ENCODE peak calls at places on chromosomes 6 and 20, in eight cellular contexts. One of them, this sample, is unnamed. For H3K4me1, the result is how much of the 10 kb centered on the place peaks cover.

GRCh38 chr6:168576388-168576787 is 135.4 kb downstream of the SMOC2 start:
- DNase-seq in left ventricle myocardium inferior: no peak
- DNase-seq in Peyer's patch: no peak
- DNase-seq in neural progenitor cell: no peak
- DNase-seq in pancreas: no peak
- DNase-seq in psoas muscle: no peak
- DNase-seq in body of pancreas: no peak
- DNase-seq in HepG2: no peak
- DNase-seq in this sample: no peak

GRCh38 chr20:47150403-47151152 is 205.9 kb downstream of the ZMYND8 start:
- DNase-seq in body of pancreas: peak
- DNase-seq in psoas muscle: peak
- DNase-seq in pancreas: no peak
- DNase-seq in neural progenitor cell: peak
- DNase-seq in Peyer's patch: peak
- DNase-seq in HepG2: peak
- DNase-seq in left ventricle myocardium inferior: peak
- DNase-seq in this sample: no peak

GRCh38 chr20:55961351-55962320 is 43.7 kb downstream of the CBLN4 start:
- DNase-seq in psoas muscle: no peak
- DNase-seq in left ventricle myocardium inferior: no peak
- DNase-seq in HepG2: no peak
- DNase-seq in pancreas: no peak
- DNase-seq in neural progenitor cell: no peak
- DNase-seq in Peyer's patch: no peak
- DNase-seq in body of pancreas: no peak
- DNase-seq in this sample: no peak

GRCh38 chr6:145844933-145845531 is 30.4 kb upstream of the FBXO30 start:
- DNase-seq in body of pancreas: no peak
- DNase-seq in HepG2: no peak
- DNase-seq in left ventricle myocardium inferior: no peak
- DNase-seq in pancreas: no peak
- DNase-seq in neural progenitor cell: no peak
- DNase-seq in psoas muscle: no peak
- DNase-seq in Peyer's patch: no peak
- DNase-seq in this sample: no peak

GRCh38 chr6:79810153-79810806 is 137.1 kb downstream of the ELOVL4 start:
- DNase-seq in left ventricle myocardium inferior: no peak
- DNase-seq in body of pancreas: no peak
- DNase-seq in Peyer's patch: no peak
- DNase-seq in neural progenitor cell: peak
- DNase-seq in pancreas: no peak
- DNase-seq in psoas muscle: no peak
- DNase-seq in HepG2: no peak
- DNase-seq in this sample: no peak

GRCh38 chr6:54519161-54519560 is 210.9 kb downstream of the TINAG start:
- DNase-seq in pancreas: no peak
- DNase-seq in body of pancreas: no peak
- DNase-seq in neural progenitor cell: no peak
- DNase-seq in HepG2: no peak
- DNase-seq in psoas muscle: no peak
- DNase-seq in Peyer's patch: no peak
- DNase-seq in left ventricle myocardium inferior: no peak
- DNase-seq in this sample: no peak

GRCh38 chr20:47701612-47702011 is 83.7 kb downstream of the SULF2 start:
- DNase-seq in HepG2: no peak
- DNase-seq in pancreas: no peak
- DNase-seq in psoas muscle: no peak
- DNase-seq in Peyer's patch: no peak
- DNase-seq in left ventricle myocardium inferior: no peak
- DNase-seq in body of pancreas: no peak
- DNase-seq in neural progenitor cell: no peak
- DNase-seq in this sample: no peak

GRCh38 chr6:56766806-56767178 is 124.1 kb upstream of the DST start:
- DNase-seq in Peyer's patch: no peak
- DNase-seq in pancreas: no peak
- DNase-seq in left ventricle myocardium inferior: no peak
- DNase-seq in neural progenitor cell: no peak
- DNase-seq in body of pancreas: no peak
- DNase-seq in psoas muscle: no peak
- DNase-seq in HepG2: no peak
- DNase-seq in this sample: no peak

GRCh38 chr6:159655409-159655988 is 37.5 kb downstream of the SOD2 start:
- DNase-seq in psoas muscle: no peak
- DNase-seq in body of pancreas: no peak
- DNase-seq in pancreas: no peak
- DNase-seq in Peyer's patch: no peak
- DNase-seq in left ventricle myocardium inferior: no peak
- DNase-seq in neural progenitor cell: peak
- DNase-seq in HepG2: no peak
- DNase-seq in this sample: no peak

GRCh38 chr6:29989211-29989610 is 46.9 kb downstream of the HLA-A start:
- DNase-seq in neural progenitor cell: no peak
- DNase-seq in Peyer's patch: no peak
- DNase-seq in HepG2: no peak
- DNase-seq in left ventricle myocardium inferior: no peak
- DNase-seq in body of pancreas: no peak
- DNase-seq in psoas muscle: no peak
- DNase-seq in pancreas: no peak
- DNase-seq in this sample: no peak

GRCh38 chr6:98547634-98548033 is 286.7 kb upstream of the POU3F2 start:
- DNase-seq in body of pancreas: no peak
- DNase-seq in pancreas: no peak
- DNase-seq in neural progenitor cell: no peak
- DNase-seq in psoas muscle: no peak
- DNase-seq in left ventricle myocardium inferior: no peak
- DNase-seq in HepG2: no peak
- DNase-seq in Peyer's patch: no peak
- DNase-seq in this sample: no peak

GRCh38 chr20:63552481-63553249 is 1.3 kb upstream of the FNDC11 start:
- DNase-seq in pancreas: no peak
- DNase-seq in neural progenitor cell: no peak
- DNase-seq in psoas muscle: no peak
- DNase-seq in body of pancreas: no peak
- DNase-seq in Peyer's patch: peak
- DNase-seq in left ventricle myocardium inferior: no peak
- DNase-seq in HepG2: no peak
- DNase-seq in this sample: peak

GRCh38 chr6:41053056-41053455 is at the start of gene APOBEC2:
- DNase-seq in Peyer's patch: no peak
- DNase-seq in HepG2: no peak
- DNase-seq in pancreas: peak
- DNase-seq in body of pancreas: peak
- DNase-seq in left ventricle myocardium inferior: peak
- DNase-seq in psoas muscle: peak
- DNase-seq in neural progenitor cell: peak
- DNase-seq in this sample: no peak

GRCh38 chr6:44431118-44431725 is 43.7 kb downstream of the CDC5L start:
- DNase-seq in body of pancreas: peak
- DNase-seq in Peyer's patch: peak
- DNase-seq in HepG2: peak
- DNase-seq in pancreas: no peak
- DNase-seq in left ventricle myocardium inferior: no peak
- DNase-seq in psoas muscle: peak
- DNase-seq in neural progenitor cell: peak
- DNase-seq in this sample: peak

GRCh38 chr20:39152126-39152525 is 190.0 kb downstream of the DHX35 start:
- DNase-seq in psoas muscle: no peak
- DNase-seq in neural progenitor cell: no peak
- DNase-seq in body of pancreas: peak
- DNase-seq in pancreas: no peak
- DNase-seq in left ventricle myocardium inferior: no peak
- DNase-seq in HepG2: peak
- DNase-seq in Peyer's patch: no peak
- DNase-seq in this sample: no peak

GRCh38 chr6:105675715-105676397 is 273.0 kb upstream of the PREP start:
- DNase-seq in HepG2: no peak
- DNase-seq in body of pancreas: no peak
- DNase-seq in neural progenitor cell: peak
- DNase-seq in psoas muscle: no peak
- DNase-seq in Peyer's patch: no peak
- DNase-seq in left ventricle myocardium inferior: no peak
- DNase-seq in pancreas: no peak
- DNase-seq in this sample: no peak

GRCh38 chr6:15839969-15840541 is 177.2 kb upstream of the DTNBP1 start:
- DNase-seq in left ventricle myocardium inferior: no peak
- DNase-seq in Peyer's patch: no peak
- DNase-seq in pancreas: no peak
- DNase-seq in body of pancreas: no peak
- DNase-seq in psoas muscle: no peak
- DNase-seq in neural progenitor cell: no peak
- DNase-seq in HepG2: no peak
- DNase-seq in this sample: no peak

GRCh38 chr20:32282461-32282860 is 5.0 kb downstream of the KIF3B start:
- DNase-seq in neural progenitor cell: no peak
- DNase-seq in body of pancreas: peak
- DNase-seq in HepG2: no peak
- DNase-seq in Peyer's patch: no peak
- DNase-seq in pancreas: peak
- DNase-seq in left ventricle myocardium inferior: peak
- DNase-seq in psoas muscle: no peak
- DNase-seq in this sample: no peak

GRCh38 chr20:1535420-1536175 is 21.9 kb downstream of the SIRPD start:
- DNase-seq in pancreas: no peak
- DNase-seq in left ventricle myocardium inferior: peak
- DNase-seq in HepG2: no peak
- DNase-seq in neural progenitor cell: no peak
- DNase-seq in psoas muscle: no peak
- DNase-seq in Peyer's patch: peak
- DNase-seq in body of pancreas: no peak
- DNase-seq in this sample: no peak

GRCh38 chr6:70312165-70312564 is 9.3 kb upstream of the COL9A1 start:
- DNase-seq in neural progenitor cell: no peak
- DNase-seq in psoas muscle: no peak
- DNase-seq in body of pancreas: no peak
- DNase-seq in left ventricle myocardium inferior: no peak
- DNase-seq in pancreas: no peak
- DNase-seq in Peyer's patch: no peak
- DNase-seq in HepG2: peak
- DNase-seq in this sample: no peak

GRCh38 chr20:31578448-31579138 is 26.5 kb upstream of the ID1 start:
- DNase-seq in Peyer's patch: no peak
- DNase-seq in body of pancreas: no peak
- DNase-seq in neural progenitor cell: no peak
- DNase-seq in HepG2: no peak
- DNase-seq in psoas muscle: no peak
- DNase-seq in left ventricle myocardium inferior: no peak
- DNase-seq in pancreas: no peak
- DNase-seq in this sample: no peak

GRCh38 chr20:53888510-53888909 is 181.9 kb downstream of the BCAS1 start:
- DNase-seq in neural progenitor cell: no peak
- DNase-seq in pancreas: no peak
- DNase-seq in Peyer's patch: no peak
- DNase-seq in body of pancreas: no peak
- DNase-seq in psoas muscle: no peak
- DNase-seq in HepG2: no peak
- DNase-seq in left ventricle myocardium inferior: no peak
- DNase-seq in this sample: no peak

GRCh38 chr6:56730663-56731529 is 88.2 kb upstream of the DST start:
- DNase-seq in neural progenitor cell: no peak
- DNase-seq in left ventricle myocardium inferior: no peak
- DNase-seq in HepG2: no peak
- DNase-seq in psoas muscle: no peak
- DNase-seq in body of pancreas: no peak
- DNase-seq in pancreas: no peak
- DNase-seq in Peyer's patch: no peak
- DNase-seq in this sample: no peak

GRCh38 chr6:45658396-45658795 is 280.7 kb upstream of the SUPT3H start:
- DNase-seq in left ventricle myocardium inferior: no peak
- DNase-seq in pancreas: no peak
- DNase-seq in body of pancreas: no peak
- DNase-seq in Peyer's patch: no peak
- DNase-seq in neural progenitor cell: no peak
- DNase-seq in HepG2: no peak
- DNase-seq in psoas muscle: no peak
- DNase-seq in this sample: no peak
- H3K4me1 ChIP-seq in left ventricle myocardium inferior: under half
- H3K4me1 ChIP-seq in pancreas: under half
- H3K4me1 ChIP-seq in body of pancreas: under half
- H3K4me1 ChIP-seq in Peyer's patch: under half
- H3K4me1 ChIP-seq in neural progenitor cell: under half
- H3K4me1 ChIP-seq in HepG2: under half
- H3K4me1 ChIP-seq in psoas muscle: under half
- H3K4me1 ChIP-seq in this sample: under half

DNA sequence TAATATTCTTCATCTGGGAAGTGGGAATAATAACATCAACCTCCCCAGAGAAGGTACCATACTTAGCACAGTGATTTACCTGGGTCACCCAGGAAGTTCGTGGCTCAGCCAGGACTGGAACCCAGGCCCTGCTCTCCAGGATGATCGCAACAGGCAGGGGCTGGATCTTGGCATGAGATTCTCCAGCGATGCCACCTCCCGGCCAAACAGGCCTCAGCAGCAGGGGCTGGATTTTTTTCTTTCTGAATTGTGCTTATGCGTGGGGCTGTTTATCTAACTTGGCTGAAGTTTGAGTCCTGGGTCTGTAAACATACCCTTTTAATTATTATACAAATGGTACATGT is 129.5 kb upstream of the PTPN1 start:
- DNase-seq in pancreas: peak
- DNase-seq in psoas muscle: no peak
- DNase-seq in body of pancreas: peak
- DNase-seq in left ventricle myocardium inferior: no peak
- DNase-seq in HepG2: peak
- DNase-seq in neural progenitor cell: no peak
- DNase-seq in Peyer's patch: no peak
- DNase-seq in this sample: no peak
- H3K27ac ChIP-seq in pancreas: no peak
- H3K27ac ChIP-seq in psoas muscle: no peak
- H3K27ac ChIP-seq in body of pancreas: peak
- H3K27ac ChIP-seq in left ventricle myocardium inferior: peak
- H3K27ac ChIP-seq in HepG2: no peak
- H3K27ac ChIP-seq in neural progenitor cell: no peak
- H3K27ac ChIP-seq in Peyer's patch: peak
- H3K27ac ChIP-seq in this sample: no peak

GRCh38 chr6:111842271-111842822 is 30.9 kb downstream of the FYN start:
- DNase-seq in body of pancreas: no peak
- DNase-seq in neural progenitor cell: no peak
- DNase-seq in psoas muscle: no peak
- DNase-seq in Peyer's patch: no peak
- DNase-seq in HepG2: no peak
- DNase-seq in left ventricle myocardium inferior: no peak
- DNase-seq in pancreas: no peak
- DNase-seq in this sample: no peak
- H3K4me1 ChIP-seq in body of pancreas: under half
- H3K4me1 ChIP-seq in neural progenitor cell: half or more
- H3K4me1 ChIP-seq in psoas muscle: under half
- H3K4me1 ChIP-seq in Peyer's patch: under half
- H3K4me1 ChIP-seq in HepG2: half or more
- H3K4me1 ChIP-seq in left ventricle myocardium inferior: half or more
- H3K4me1 ChIP-seq in pancreas: under half
- H3K4me1 ChIP-seq in this sample: half or more

DNA sequence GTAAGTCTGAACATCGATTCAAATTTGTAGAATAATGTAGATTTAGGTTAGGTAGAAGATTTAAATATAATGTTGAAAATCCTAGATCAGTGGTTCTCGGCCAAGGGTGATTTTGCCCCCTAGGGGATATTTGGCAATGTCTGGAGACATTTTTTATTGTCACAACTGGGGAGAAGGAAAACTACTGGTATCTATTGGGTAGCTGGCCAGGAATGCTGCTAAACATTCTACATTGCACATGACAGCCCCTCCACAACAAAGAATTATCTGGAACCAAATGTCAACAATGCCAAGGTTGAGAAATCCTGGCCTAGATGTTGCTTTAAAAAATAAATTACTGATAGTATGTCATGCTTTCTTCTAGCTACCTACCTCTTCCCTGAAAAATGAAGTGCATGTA is 76.1 kb downstream of the HIVEP2 start:
- DNase-seq in Peyer's patch: no peak
- DNase-seq in HepG2: peak
- DNase-seq in left ventricle myocardium inferior: no peak
- DNase-seq in body of pancreas: no peak
- DNase-seq in pancreas: no peak
- DNase-seq in neural progenitor cell: no peak
- DNase-seq in psoas muscle: no peak
- DNase-seq in this sample: no peak
- H3K27ac ChIP-seq in Peyer's patch: no peak
- H3K27ac ChIP-seq in HepG2: peak
- H3K27ac ChIP-seq in left ventricle myocardium inferior: peak
- H3K27ac ChIP-seq in body of pancreas: peak
- H3K27ac ChIP-seq in pancreas: no peak
- H3K27ac ChIP-seq in neural progenitor cell: no peak
- H3K27ac ChIP-seq in psoas muscle: peak
- H3K27ac ChIP-seq in this sample: no peak